ENCODE peak calls at places on chromosomes 11 and 22, in four cellular contexts. One of them, this sample, is unnamed.

GRCh38 chr11:124879999-124880611 is 14.9 kb downstream of the ROBO3 start:
- DNase-seq in CD8-positive, alpha-beta T cell: no peak
- DNase-seq in AG04450: no peak
- DNase-seq in suprapubic skin: no peak
- DNase-seq in this sample: no peak

GRCh38 chr22:46001426-46002106 is 24.6 kb upstream of the WNT7B start:
- DNase-seq in CD8-positive, alpha-beta T cell: no peak
- DNase-seq in AG04450: no peak
- DNase-seq in suprapubic skin: peak
- DNase-seq in this sample: no peak

GRCh38 chr22:20554824-20555223 is 47.4 kb downstream of the MED15 start:
- DNase-seq in CD8-positive, alpha-beta T cell: no peak
- DNase-seq in AG04450: no peak
- DNase-seq in suprapubic skin: no peak
- DNase-seq in this sample: no peak

GRCh38 chr22:46830001-46830715 is 67.7 kb downstream of the TBC1D22A start:
- DNase-seq in CD8-positive, alpha-beta T cell: no peak
- DNase-seq in AG04450: no peak
- DNase-seq in suprapubic skin: no peak
- DNase-seq in this sample: peak

GRCh38 chr11:115581871-115582639 is 77.8 kb upstream of the CADM1 start:
- DNase-seq in CD8-positive, alpha-beta T cell: no peak
- DNase-seq in AG04450: no peak
- DNase-seq in suprapubic skin: no peak
- DNase-seq in this sample: peak

GRCh38 chr11:134276396-134277175 is 407 bp downstream of the GLB1L3 start:
- DNase-seq in CD8-positive, alpha-beta T cell: no peak
- DNase-seq in AG04450: no peak
- DNase-seq in suprapubic skin: no peak
- DNase-seq in this sample: no peak

GRCh38 chr11:46281374-46281831 is 3.9 kb downstream of the CREB3L1 start:
- DNase-seq in CD8-positive, alpha-beta T cell: no peak
- DNase-seq in AG04450: no peak
- DNase-seq in suprapubic skin: no peak
- DNase-seq in this sample: peak

GRCh38 chr11:114195981-114196731 is 100.0 kb upstream of the NNMT start:
- DNase-seq in CD8-positive, alpha-beta T cell: no peak
- DNase-seq in AG04450: no peak
- DNase-seq in suprapubic skin: no peak
- DNase-seq in this sample: no peak

GRCh38 chr22:50274311-50274710 is 4.1 kb upstream of the MAPK11 start:
- DNase-seq in CD8-positive, alpha-beta T cell: no peak
- DNase-seq in AG04450: no peak
- DNase-seq in suprapubic skin: no peak
- DNase-seq in this sample: peak

GRCh38 chr11:40513281-40513680 is 946.2 kb downstream of the LRRC4C start:
- DNase-seq in CD8-positive, alpha-beta T cell: no peak
- DNase-seq in AG04450: no peak
- DNase-seq in suprapubic skin: no peak
- DNase-seq in this sample: no peak

GRCh38 chr11:107702723-107703122 is 9.1 kb downstream of the SLN start:
- DNase-seq in CD8-positive, alpha-beta T cell: no peak
- DNase-seq in AG04450: no peak
- DNase-seq in suprapubic skin: no peak
- DNase-seq in this sample: peak

GRCh38 chr11:132158091-132158490 is 787.7 kb downstream of the NTM start:
- DNase-seq in CD8-positive, alpha-beta T cell: no peak
- DNase-seq in AG04450: no peak
- DNase-seq in suprapubic skin: no peak
- DNase-seq in this sample: peak

GRCh38 chr11:115736146-115736545 is 231.9 kb upstream of the CADM1 start:
- DNase-seq in CD8-positive, alpha-beta T cell: no peak
- DNase-seq in AG04450: no peak
- DNase-seq in suprapubic skin: no peak
- DNase-seq in this sample: no peak

GRCh38 chr22:38215156-38216038 is 13.6 kb downstream of the MAFF start:
- DNase-seq in CD8-positive, alpha-beta T cell: no peak
- DNase-seq in AG04450: no peak
- DNase-seq in suprapubic skin: no peak
- DNase-seq in this sample: no peak

GRCh38 chr22:46362221-46362933 is 26.9 kb downstream of the TRMU start:
- DNase-seq in CD8-positive, alpha-beta T cell: no peak
- DNase-seq in AG04450: no peak
- DNase-seq in suprapubic skin: no peak
- DNase-seq in this sample: peak

GRCh38 chr11:129787518-129787917 is 28.1 kb upstream of the TMEM45B start:
- DNase-seq in CD8-positive, alpha-beta T cell: no peak
- DNase-seq in AG04450: no peak
- DNase-seq in suprapubic skin: no peak
- DNase-seq in this sample: peak

GRCh38 chr22:48710410-48710809 is 1117.3 kb downstream of the BRD1 start:
- DNase-seq in CD8-positive, alpha-beta T cell: no peak
- DNase-seq in AG04450: no peak
- DNase-seq in suprapubic skin: peak
- DNase-seq in this sample: no peak

GRCh38 chr11:117443269-117444186 is 115.9 kb downstream of the CEP164 start:
- DNase-seq in CD8-positive, alpha-beta T cell: no peak
- DNase-seq in AG04450: no peak
- DNase-seq in suprapubic skin: no peak
- DNase-seq in this sample: peak

GRCh38 chr11:96263361-96263763 is 79.6 kb downstream of the MAML2 start:
- DNase-seq in CD8-positive, alpha-beta T cell: no peak
- DNase-seq in AG04450: no peak
- DNase-seq in suprapubic skin: no peak
- DNase-seq in this sample: peak

GRCh38 chr11:61814958-61815789 is 1.6 kb downstream of the FADS1 start:
- DNase-seq in CD8-positive, alpha-beta T cell: peak
- DNase-seq in AG04450: peak
- DNase-seq in suprapubic skin: peak
- DNase-seq in this sample: peak

GRCh38 chr11:27545035-27545434 is 38.5 kb upstream of the LIN7C start:
- DNase-seq in CD8-positive, alpha-beta T cell: no peak
- DNase-seq in AG04450: no peak
- DNase-seq in suprapubic skin: no peak
- DNase-seq in this sample: no peak

GRCh38 chr11:63663809-63664208 is 7.4 kb downstream of the ATL3 start:
- DNase-seq in CD8-positive, alpha-beta T cell: no peak
- DNase-seq in AG04450: no peak
- DNase-seq in suprapubic skin: no peak
- DNase-seq in this sample: peak

GRCh38 chr11:65305501-65306268 is 9.0 kb upstream of the CDC42EP2 start:
- DNase-seq in CD8-positive, alpha-beta T cell: no peak
- DNase-seq in AG04450: no peak
- DNase-seq in suprapubic skin: no peak
- DNase-seq in this sample: peak

GRCh38 chr11:61711037-61711436 is 30.8 kb downstream of the DAGLA start:
- DNase-seq in CD8-positive, alpha-beta T cell: no peak
- DNase-seq in AG04450: no peak
- DNase-seq in suprapubic skin: no peak
- DNase-seq in this sample: no peak

GRCh38 chr22:41267958-41268357 is 18.0 kb downstream of the RANGAP1 start:
- DNase-seq in CD8-positive, alpha-beta T cell: no peak
- DNase-seq in AG04450: no peak
- DNase-seq in suprapubic skin: no peak
- DNase-seq in this sample: no peak

GRCh38 chr11:122746611-122747305 is 91.2 kb downstream of the UBASH3B start:
- DNase-seq in CD8-positive, alpha-beta T cell: no peak
- DNase-seq in AG04450: no peak
- DNase-seq in suprapubic skin: no peak
- DNase-seq in this sample: no peak

GRCh38 chr11:69818243-69819108 is 740 bp downstream of the FGF3 start:
- DNase-seq in CD8-positive, alpha-beta T cell: no peak
- DNase-seq in AG04450: no peak
- DNase-seq in suprapubic skin: no peak
- DNase-seq in this sample: no peak

GRCh38 chr11:45922425-45923082 is at the start of gene LARGE2:
- DNase-seq in CD8-positive, alpha-beta T cell: no peak
- DNase-seq in AG04450: no peak
- DNase-seq in suprapubic skin: no peak
- DNase-seq in this sample: no peak

GRCh38 chr11:9852465-9852864 is 188.6 kb downstream of the SWAP70 start:
- DNase-seq in CD8-positive, alpha-beta T cell: no peak
- DNase-seq in AG04450: no peak
- DNase-seq in suprapubic skin: no peak
- DNase-seq in this sample: no peak

GRCh38 chr11:15665368-15665871 is 550.7 kb downstream of the INSC start:
- DNase-seq in CD8-positive, alpha-beta T cell: no peak
- DNase-seq in AG04450: no peak
- DNase-seq in suprapubic skin: no peak
- DNase-seq in this sample: peak

DNA sequence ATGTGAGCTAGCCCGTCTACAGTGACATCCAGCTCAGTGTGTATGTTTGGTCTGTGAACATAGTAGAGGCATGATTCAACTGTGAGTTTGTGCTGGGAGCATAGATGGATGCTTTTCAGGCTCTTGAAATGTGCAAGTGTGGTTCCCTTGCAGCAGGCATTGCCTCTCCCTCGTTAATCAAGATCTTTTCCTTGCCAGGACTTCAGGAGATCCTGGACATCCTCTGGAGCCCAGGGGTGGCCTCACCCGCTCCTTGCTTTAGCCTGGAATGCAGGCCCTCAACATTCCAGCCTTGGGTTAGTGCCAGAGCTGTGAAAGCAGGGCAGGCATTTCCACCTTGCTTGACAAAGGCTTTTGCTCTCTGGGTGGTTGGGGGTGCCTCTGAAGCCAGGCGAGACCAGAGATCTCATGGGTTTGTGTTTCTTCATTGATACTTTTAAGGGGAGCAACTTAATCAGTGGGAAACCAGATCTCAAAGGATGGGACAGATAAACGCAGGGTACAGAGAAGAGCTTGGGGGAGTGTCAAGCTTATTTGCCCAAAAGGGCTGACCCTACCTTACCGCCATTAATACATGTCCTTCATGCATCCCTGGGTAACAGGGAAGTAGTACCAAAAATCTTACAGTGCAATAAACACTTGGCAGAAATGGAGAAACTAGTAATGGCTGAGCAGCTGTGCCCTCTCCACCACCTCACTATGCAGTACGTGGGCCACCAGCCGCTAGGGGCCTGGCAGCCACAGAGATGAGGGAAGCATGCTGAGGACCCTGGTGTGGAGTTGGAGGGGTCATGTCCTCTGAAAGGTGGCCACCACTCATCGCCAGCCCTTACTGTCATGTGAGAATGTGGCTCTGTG is 72.1 kb downstream of the PTPRJ start:
- DNase-seq in CD8-positive, alpha-beta T cell: no peak
- DNase-seq in AG04450: peak
- DNase-seq in suprapubic skin: no peak
- DNase-seq in this sample: no peak
- TF ChIP-seq CTCF in CD8-positive, alpha-beta T cell: no peak
- TF ChIP-seq CTCF in AG04450: no peak
- TF ChIP-seq CTCF in suprapubic skin: no peak
- TF ChIP-seq CTCF in this sample: no peak

GRCh38 chr11:35747638-35748037 is 85.1 kb downstream of the TRIM44 start:
- DNase-seq in CD8-positive, alpha-beta T cell: no peak
- DNase-seq in AG04450: no peak
- DNase-seq in suprapubic skin: no peak
- DNase-seq in this sample: no peak

GRCh38 chr11:35746356-35747153 is 84.0 kb downstream of the TRIM44 start:
- DNase-seq in CD8-positive, alpha-beta T cell: no peak
- DNase-seq in AG04450: no peak
- DNase-seq in suprapubic skin: no peak
- DNase-seq in this sample: peak

GRCh38 chr11:35740061-35740824 is 77.7 kb downstream of the TRIM44 start:
- DNase-seq in CD8-positive, alpha-beta T cell: no peak
- DNase-seq in AG04450: no peak
- DNase-seq in suprapubic skin: no peak
- DNase-seq in this sample: no peak

GRCh38 chr11:35748644-35749043 is 86.1 kb downstream of the TRIM44 start:
- DNase-seq in CD8-positive, alpha-beta T cell: no peak
- DNase-seq in AG04450: no peak
- DNase-seq in suprapubic skin: no peak
- DNase-seq in this sample: no peak

DNA sequence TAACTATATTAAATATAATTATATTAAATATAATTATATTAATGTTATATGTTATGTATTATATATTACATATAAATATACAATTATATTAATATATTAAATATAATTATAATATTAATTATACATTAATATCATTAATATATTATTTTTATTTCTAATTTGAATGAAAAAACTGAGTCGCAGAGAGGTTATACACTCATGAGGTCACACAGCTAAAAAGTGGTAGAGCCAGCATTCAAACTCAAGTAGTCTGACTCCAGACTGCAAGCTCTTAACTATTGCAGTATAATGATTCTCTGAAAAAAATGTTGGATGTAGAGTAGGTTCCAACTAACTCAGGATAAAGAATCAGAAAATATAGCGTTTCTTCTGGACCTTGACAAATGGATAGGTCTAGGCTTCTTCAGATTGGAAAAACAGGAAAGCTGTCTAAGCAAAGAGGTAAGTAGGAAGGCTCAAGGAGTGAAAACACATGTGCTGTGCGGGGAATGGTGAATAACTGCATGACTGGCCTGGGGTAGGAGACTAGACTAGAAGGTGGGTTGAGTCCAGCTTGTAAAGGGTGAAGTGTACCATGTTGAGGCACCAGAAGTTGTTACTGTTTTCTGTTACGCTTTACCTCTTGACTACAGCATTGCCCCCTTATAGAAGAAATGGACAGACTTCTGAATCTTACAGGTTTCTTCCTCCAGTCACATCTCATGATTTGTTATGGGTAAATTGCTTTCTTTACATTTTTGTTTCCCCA is 80.3 kb downstream of the TRIM44 start:
- DNase-seq in CD8-positive, alpha-beta T cell: no peak
- DNase-seq in AG04450: no peak
- DNase-seq in suprapubic skin: no peak
- DNase-seq in this sample: no peak
- H3K4me3 ChIP-seq in CD8-positive, alpha-beta T cell: no peak
- H3K4me3 ChIP-seq in AG04450: no peak
- H3K4me3 ChIP-seq in suprapubic skin: no peak
- H3K4me3 ChIP-seq in this sample: no peak

DNA sequence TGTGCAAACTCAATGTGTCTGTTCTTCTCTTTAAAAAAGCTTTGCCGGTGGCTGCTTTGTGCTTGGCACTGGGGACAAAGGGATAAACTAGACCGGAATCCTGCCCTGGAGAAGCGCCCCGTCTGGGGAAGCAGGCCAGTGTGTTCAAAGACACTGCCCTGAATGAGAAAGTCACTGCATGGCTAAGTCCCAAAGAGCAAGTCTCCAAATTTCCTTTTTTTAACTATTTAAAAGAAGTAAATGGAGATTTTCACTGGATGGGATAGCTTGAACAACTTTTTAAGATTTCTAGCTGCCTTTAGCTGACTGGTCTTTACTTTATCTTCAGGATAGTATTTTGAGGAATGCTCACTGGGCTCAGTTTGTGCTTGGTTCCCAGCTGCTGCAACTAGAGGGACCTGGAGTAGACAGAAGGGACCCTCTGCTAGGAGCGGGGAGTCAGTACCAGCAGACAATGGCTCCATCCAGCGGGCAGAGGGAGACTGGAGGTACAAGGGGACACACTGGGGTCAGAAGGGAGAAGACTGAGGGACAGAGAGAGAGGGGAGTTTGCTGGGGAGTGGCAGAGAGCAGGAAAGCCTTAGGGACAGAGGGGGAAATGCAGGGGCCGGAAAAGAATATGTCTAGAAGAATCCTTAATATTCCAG is 22.2 kb upstream of the ACER3 start:
- DNase-seq in CD8-positive, alpha-beta T cell: no peak
- DNase-seq in AG04450: no peak
- DNase-seq in suprapubic skin: no peak
- DNase-seq in this sample: no peak
- TF ChIP-seq CTCF in CD8-positive, alpha-beta T cell: no peak
- TF ChIP-seq CTCF in AG04450: peak
- TF ChIP-seq CTCF in suprapubic skin: no peak
- TF ChIP-seq CTCF in this sample: peak

GRCh38 chr11:78453140-78453935 is 35.7 kb upstream of the GAB2 start:
- DNase-seq in CD8-positive, alpha-beta T cell: no peak
- DNase-seq in AG04450: no peak
- DNase-seq in suprapubic skin: no peak
- DNase-seq in this sample: peak
- H3K4me3 ChIP-seq in CD8-positive, alpha-beta T cell: no peak
- H3K4me3 ChIP-seq in AG04450: no peak
- H3K4me3 ChIP-seq in suprapubic skin: no peak
- H3K4me3 ChIP-seq in this sample: no peak